ENCODE peak calls at places on chromosome 22, in eight cellular contexts. S is psoas muscle, P is brain microvascular endothelial cell, Y is upper lobe of right lung, B is GM23338, K is adrenal gland, V is neural progenitor cell, R is Panc1. Q is an unnamed sample.
A peak's percentile ranks its signal among the peaks of the same experiment; 100 is the strongest.

GRCh38 chr22:21621891-21622623 is 7.8 kb downstream of the YDJC start:
- DNase-seq in S (no peak), P (no peak), Y (no peak), B (no peak), K (no peak), V (no peak), R (no peak), Q (no peak)

GRCh38 chr22:50739279-50739691 is 1.3 kb downstream of the ACR start:
- DNase-seq in S (peak; percentile 39), P (no peak), Y (peak; percentile 62), B (no peak), K (no peak), V (no peak), R (no peak), Q (no peak)

GRCh38 chr22:21947040-21948014 is 5.3 kb downstream of the PPM1F start:
- DNase-seq in S (no peak), P (peak; percentile 55), Y (no peak), B (peak; percentile 78), K (no peak), V (peak; percentile 59), R (no peak), Q (no peak)

GRCh38 chr22:24170189-24170588 is 11.1 kb upstream of the SUSD2 start:
- DNase-seq in S (no peak), P (no peak), Y (no peak), B (no peak), K (no peak), V (peak; percentile 24), R (no peak), Q (no peak)

GRCh38 chr22:40950888-40951794 is at the start of gene RBX1:
- DNase-seq in S (peak; percentile 99), P (peak; percentile 98), Y (peak; percentile 99), B (peak; percentile 99), K (peak; percentile 99), V (peak; percentile 99), R (peak; percentile 80), Q (peak; percentile 87)

GRCh38 chr22:35685731-35686130 is 31.9 kb upstream of the APOL5 start:
- DNase-seq in S (no peak), P (peak; percentile 59), Y (no peak), B (no peak), K (no peak), V (no peak), R (no peak), Q (no peak)

GRCh38 chr22:23591846-23592245 is 11.8 kb upstream of the IGLL1 start:
- DNase-seq in S (no peak), P (no peak), Y (no peak), B (no peak), K (no peak), V (no peak), R (no peak), Q (no peak)

GRCh38 chr22:23570681-23571080 is 9.4 kb downstream of the IGLL1 start:
- DNase-seq in S (peak; percentile 19), P (no peak), Y (peak; percentile 39), B (no peak), K (no peak), V (no peak), R (no peak), Q (no peak)

GRCh38 chr22:27032121-27032761 is 374.9 kb downstream of the MIAT start:
- DNase-seq in S (peak; percentile 58), P (no peak), Y (no peak), B (peak; percentile 87), K (no peak), V (peak; percentile 11), R (no peak), Q (no peak)

GRCh38 chr22:43855431-43855830 is 6.9 kb downstream of the SULT4A1 start:
- DNase-seq in S (peak; percentile 9), P (no peak), Y (no peak), B (no peak), K (no peak), V (no peak), R (no peak), Q (no peak)

GRCh38 chr22:32836286-32836859 is 34.9 kb downstream of the TIMP3 start:
- DNase-seq in S (no peak), P (no peak), Y (no peak), B (peak; percentile 68), K (peak; percentile 51), V (peak; percentile 45), R (no peak), Q (no peak)

GRCh38 chr22:46290843-46291785 is 5.6 kb upstream of the GTSE1 start:
- DNase-seq in S (no peak), P (no peak), Y (no peak), B (no peak), K (no peak), V (no peak), R (no peak), Q (no peak)

GRCh38 chr22:45064313-45065268 is 54.8 kb upstream of the PHF21B start:
- DNase-seq in S (no peak), P (peak; percentile 73), Y (no peak), B (no peak), K (peak; percentile 25), V (no peak), R (no peak), Q (peak; percentile 54)

GRCh38 chr22:24985824-24986214 is 33.3 kb downstream of the KIAA1671 start:
- DNase-seq in S (no peak), P (peak; percentile 98), Y (no peak), B (no peak), K (peak; percentile 93), V (no peak), R (no peak), Q (no peak)

GRCh38 chr22:35842954-35843353 is 125.3 kb downstream of the APOL5 start:
- DNase-seq in S (no peak), P (peak; percentile 62), Y (no peak), B (peak; percentile 71), K (peak; percentile 52), V (peak; percentile 57), R (no peak), Q (no peak)

GRCh38 chr22:19056951-19057401 is 65.2 kb downstream of the DGCR2 start:
- DNase-seq in S (no peak), P (no peak), Y (peak; percentile 48), B (no peak), K (no peak), V (no peak), R (no peak), Q (no peak)

GRCh38 chr22:22800716-22801115 is 86.9 kb upstream of the IGLL5 start:
- DNase-seq in S (no peak), P (no peak), Y (no peak), B (no peak), K (no peak), V (no peak), R (no peak), Q (no peak)

GRCh38 chr22:26995222-26995621 is 337.8 kb downstream of the MIAT start:
- DNase-seq in S (no peak), P (no peak), Y (no peak), B (no peak), K (no peak), V (no peak), R (no peak), Q (no peak)

GRCh38 chr22:35631597-35631996 is 14.5 kb upstream of the MB start:
- DNase-seq in S (peak; percentile 53), P (peak; percentile 31), Y (peak; percentile 73), B (peak; percentile 92), K (peak; percentile 73), V (no peak), R (no peak), Q (no peak)

GRCh38 chr22:43210631-43211515 is 23.9 kb upstream of the TTLL12 start:
- DNase-seq in S (peak; percentile 41), P (no peak), Y (no peak), B (no peak), K (no peak), V (no peak), R (no peak), Q (no peak)

DNA sequence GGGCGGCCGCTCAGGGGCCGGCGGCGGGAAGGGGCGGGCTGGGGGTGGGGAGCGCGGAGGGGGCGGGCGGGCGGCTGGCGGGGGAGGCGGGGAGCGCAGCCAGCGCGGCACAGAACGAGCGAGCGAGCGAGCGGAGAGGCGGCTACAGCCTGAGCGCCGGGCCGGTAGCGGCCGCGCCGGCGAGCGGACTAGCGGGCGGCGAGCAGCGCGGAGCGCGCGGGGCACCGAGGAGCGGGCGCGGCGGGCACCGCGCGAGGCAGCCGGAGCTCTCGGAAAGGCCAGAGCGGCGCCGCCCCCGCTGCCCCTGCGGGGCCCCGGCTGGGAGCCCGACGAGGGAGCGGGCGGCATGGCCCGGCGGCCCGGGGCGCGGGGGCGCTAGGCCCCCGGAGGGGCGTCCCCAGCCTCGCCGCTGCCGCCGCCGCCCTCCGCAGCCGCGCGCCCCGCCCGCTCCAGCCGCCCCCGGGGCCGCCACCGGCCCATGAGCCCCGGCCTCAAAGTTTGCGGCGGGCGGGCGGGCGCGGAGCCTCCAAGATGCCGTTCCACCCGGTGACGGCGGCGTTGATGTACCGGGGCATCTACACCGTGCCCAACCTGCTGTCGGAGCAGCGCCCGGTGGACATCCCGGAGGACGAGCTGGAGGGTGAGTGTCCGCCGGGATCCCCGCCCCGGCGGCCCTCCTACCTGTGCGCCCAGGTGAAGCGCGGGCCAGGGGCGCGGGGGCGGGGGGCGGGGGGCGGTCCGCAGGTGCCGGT is at the start of gene CABP7:
- DNase-seq in S (no peak), P (no peak), Y (no peak), B (peak; percentile 42), K (no peak), V (peak; percentile 70), R (no peak), Q (no peak)
- TF ChIP-seq CTCF in S (no peak), P (no peak), Y (no peak), B (no peak), K (no peak), V (no peak), R (no peak), Q (no peak)

DNA sequence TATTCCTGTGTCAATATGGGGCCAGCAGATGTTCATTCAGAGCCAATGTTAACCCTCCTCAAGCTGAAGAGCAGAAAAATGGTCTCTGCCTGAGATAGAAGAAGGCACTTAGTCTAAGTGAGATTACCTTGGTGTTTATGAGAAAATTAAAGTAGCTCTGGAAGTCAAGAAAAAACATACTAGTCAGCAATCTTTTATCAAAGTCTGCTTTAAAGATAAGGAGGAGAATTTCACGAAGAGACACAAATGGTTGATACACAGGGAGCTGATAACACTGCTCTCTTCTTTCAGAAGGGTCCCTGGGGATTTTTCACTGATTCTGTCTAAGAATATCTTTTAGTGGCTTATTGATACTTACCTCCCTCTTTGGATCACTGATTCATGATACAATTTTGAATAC is 328.1 kb downstream of the TTC28 start:
- DNase-seq in S (no peak), P (no peak), Y (no peak), B (no peak), K (no peak), V (no peak), R (no peak), Q (no peak)
- H3K4me3 ChIP-seq in S (no peak overlapping the region), P (no peak overlapping the region), Y (no peak overlapping the region), B (no peak overlapping the region), K (no peak overlapping the region), V (no peak overlapping the region), R (no peak overlapping the region), Q (no peak overlapping the region)

DNA sequence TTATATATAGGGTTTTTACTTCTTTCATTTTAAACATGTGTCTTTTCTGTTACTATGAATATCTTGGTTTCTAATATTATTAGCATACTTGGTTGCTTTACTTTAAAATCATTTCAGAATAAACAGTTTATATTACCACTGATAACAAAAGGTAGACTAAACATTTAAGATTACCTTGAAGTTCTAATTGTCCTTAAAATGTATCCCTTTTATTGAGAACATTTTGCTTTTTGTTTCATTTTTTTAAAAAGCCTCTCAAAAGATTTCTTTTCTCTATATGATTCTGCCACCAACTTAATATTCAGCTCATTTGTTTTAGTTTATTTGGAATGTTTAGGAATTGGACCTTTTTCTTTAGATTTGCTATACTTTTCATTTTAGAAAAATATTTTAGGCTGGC is 39.6 kb downstream of the MED15 start:
- DNase-seq in S (no peak), P (no peak), Y (no peak), B (no peak), K (no peak), V (no peak), R (no peak), Q (no peak)
- H3K36me3 ChIP-seq in S (peaks cover 12% of the 10 kb centered on the region), P (peaks cover 30% of the 10 kb centered on the region), Y (peaks cover 20% of the 10 kb centered on the region), B (peaks cover 3% of the 10 kb centered on the region), K (peaks cover under 1% of the 10 kb centered on the region), V (no peaks in the 10 kb centered on the region), R (no peaks in the 10 kb centered on the region), Q (no peaks in the 10 kb centered on the region)

GRCh38 chr22:38214248-38215056 is 12.7 kb downstream of the MAFF start:
- DNase-seq in S (peak; percentile 86), P (no peak), Y (peak; percentile 88), B (peak; percentile 92), K (peak; percentile 83), V (peak; percentile 88), R (no peak), Q (no peak)
- TF ChIP-seq CTCF in S (peak; percentile 4), P (peak; percentile 31), Y (peak; percentile 7), B (peak; percentile 28), K (no peak), V (peak; percentile 27), R (no peak), Q (no peak)